ENCODE peak calls at places on chromosomes 4 and X, in nine cellular contexts. One of them, this sample, is unnamed.
A peak's percentile ranks its signal among the peaks of the same experiment; 100 is the strongest.

GRCh38 chr4:114694770-114695169 is 96.2 kb downstream of the UGT8 start:
- DNase-seq in heart left ventricle: no peak
- DNase-seq in gastrocnemius medialis: no peak
- DNase-seq in Peyer's patch: no peak
- DNase-seq in K562: peak; percentile 37
- DNase-seq in HCT116: peak; percentile 28
- DNase-seq in A549: peak; percentile 25
- DNase-seq in tibial nerve: no peak
- DNase-seq in lower leg skin: no peak
- DNase-seq in this sample: no peak

GRCh38 chr4:53055716-53056413 is 193.7 kb downstream of the RASL11B start:
- DNase-seq in heart left ventricle: no peak
- DNase-seq in gastrocnemius medialis: no peak
- DNase-seq in Peyer's patch: no peak
- DNase-seq in K562: no peak
- DNase-seq in HCT116: no peak
- DNase-seq in A549: no peak
- DNase-seq in tibial nerve: no peak
- DNase-seq in lower leg skin: no peak
- DNase-seq in this sample: no peak

GRCh38 chr4:108651068-108651794 is 832 bp downstream of the OSTC start:
- DNase-seq in heart left ventricle: no peak
- DNase-seq in gastrocnemius medialis: no peak
- DNase-seq in Peyer's patch: no peak
- DNase-seq in K562: peak; percentile 48
- DNase-seq in HCT116: no peak
- DNase-seq in A549: peak; percentile 7
- DNase-seq in tibial nerve: no peak
- DNase-seq in lower leg skin: no peak
- DNase-seq in this sample: no peak

GRCh38 chrX:136039968-136040367 is 54.7 kb downstream of the SLC9A6 start:
- DNase-seq in heart left ventricle: no peak
- DNase-seq in gastrocnemius medialis: no peak
- DNase-seq in Peyer's patch: no peak
- DNase-seq in K562: no peak
- DNase-seq in HCT116: no peak
- DNase-seq in A549: no peak
- DNase-seq in tibial nerve: no peak
- DNase-seq in lower leg skin: no peak
- DNase-seq in this sample: no peak

GRCh38 chr4:88162636-88163035 is 4.2 kb upstream of the ABCG2 start:
- DNase-seq in heart left ventricle: no peak
- DNase-seq in gastrocnemius medialis: no peak
- DNase-seq in Peyer's patch: no peak
- DNase-seq in K562: no peak
- DNase-seq in HCT116: no peak
- DNase-seq in A549: no peak
- DNase-seq in tibial nerve: no peak
- DNase-seq in lower leg skin: no peak
- DNase-seq in this sample: no peak

GRCh38 chr4:118753096-118753495 is 67.9 kb downstream of the METTL14 start:
- DNase-seq in heart left ventricle: no peak
- DNase-seq in gastrocnemius medialis: no peak
- DNase-seq in Peyer's patch: no peak
- DNase-seq in K562: no peak
- DNase-seq in HCT116: no peak
- DNase-seq in A549: no peak
- DNase-seq in tibial nerve: no peak
- DNase-seq in lower leg skin: no peak
- DNase-seq in this sample: no peak

GRCh38 chr4:116400480-116400879 is 684.9 kb downstream of the TRAM1L1 start:
- DNase-seq in heart left ventricle: no peak
- DNase-seq in gastrocnemius medialis: no peak
- DNase-seq in Peyer's patch: no peak
- DNase-seq in K562: peak; percentile 47
- DNase-seq in HCT116: peak; percentile 15
- DNase-seq in A549: no peak
- DNase-seq in tibial nerve: no peak
- DNase-seq in lower leg skin: no peak
- DNase-seq in this sample: no peak

GRCh38 chr4:64883087-64883926 is 474.1 kb upstream of the TECRL start:
- DNase-seq in heart left ventricle: no peak
- DNase-seq in gastrocnemius medialis: no peak
- DNase-seq in Peyer's patch: no peak
- DNase-seq in K562: no peak
- DNase-seq in HCT116: no peak
- DNase-seq in A549: no peak
- DNase-seq in tibial nerve: no peak
- DNase-seq in lower leg skin: no peak
- DNase-seq in this sample: no peak

GRCh38 chr4:149997881-149998421 is 80.3 kb upstream of the DCLK2 start:
- DNase-seq in heart left ventricle: no peak
- DNase-seq in gastrocnemius medialis: no peak
- DNase-seq in Peyer's patch: no peak
- DNase-seq in K562: peak; percentile 13
- DNase-seq in HCT116: peak; percentile 18
- DNase-seq in A549: peak; percentile 71
- DNase-seq in tibial nerve: no peak
- DNase-seq in lower leg skin: no peak
- DNase-seq in this sample: no peak

GRCh38 chr4:3041192-3042142 is 32.9 kb downstream of the HTT-AS start:
- DNase-seq in heart left ventricle: peak; percentile 81
- DNase-seq in gastrocnemius medialis: peak; percentile 90
- DNase-seq in Peyer's patch: peak; percentile 55
- DNase-seq in K562: no peak
- DNase-seq in HCT116: no peak
- DNase-seq in A549: no peak
- DNase-seq in tibial nerve: peak; percentile 33
- DNase-seq in lower leg skin: peak; percentile 93
- DNase-seq in this sample: peak; percentile 77

GRCh38 chr4:98510757-98511517 is 147.5 kb downstream of the TSPAN5 start:
- DNase-seq in heart left ventricle: no peak
- DNase-seq in gastrocnemius medialis: no peak
- DNase-seq in Peyer's patch: no peak
- DNase-seq in K562: no peak
- DNase-seq in HCT116: no peak
- DNase-seq in A549: no peak
- DNase-seq in tibial nerve: no peak
- DNase-seq in lower leg skin: no peak
- DNase-seq in this sample: no peak

GRCh38 chr4:102562995-102563394 is 61.8 kb downstream of the NFKB1 start:
- DNase-seq in heart left ventricle: no peak
- DNase-seq in gastrocnemius medialis: no peak
- DNase-seq in Peyer's patch: no peak
- DNase-seq in K562: no peak
- DNase-seq in HCT116: no peak
- DNase-seq in A549: no peak
- DNase-seq in tibial nerve: no peak
- DNase-seq in lower leg skin: no peak
- DNase-seq in this sample: no peak

GRCh38 chrX:130869239-130869638 is 33.8 kb downstream of the ENOX2 start:
- DNase-seq in heart left ventricle: no peak
- DNase-seq in gastrocnemius medialis: no peak
- DNase-seq in Peyer's patch: no peak
- DNase-seq in K562: no peak
- DNase-seq in HCT116: no peak
- DNase-seq in A549: no peak
- DNase-seq in tibial nerve: no peak
- DNase-seq in lower leg skin: no peak
- DNase-seq in this sample: no peak

GRCh38 chr4:108398326-108398725 is 222.1 kb upstream of the RPL34 start:
- DNase-seq in heart left ventricle: no peak
- DNase-seq in gastrocnemius medialis: no peak
- DNase-seq in Peyer's patch: no peak
- DNase-seq in K562: no peak
- DNase-seq in HCT116: no peak
- DNase-seq in A549: no peak
- DNase-seq in tibial nerve: no peak
- DNase-seq in lower leg skin: no peak
- DNase-seq in this sample: no peak

GRCh38 chr4:102328045-102328444 is 17.2 kb downstream of the SLC39A8 start:
- DNase-seq in heart left ventricle: no peak
- DNase-seq in gastrocnemius medialis: no peak
- DNase-seq in Peyer's patch: no peak
- DNase-seq in K562: no peak
- DNase-seq in HCT116: no peak
- DNase-seq in A549: no peak
- DNase-seq in tibial nerve: no peak
- DNase-seq in lower leg skin: no peak
- DNase-seq in this sample: no peak

GRCh38 chr4:140237616-140238352 is 83.8 kb upstream of the MAML3 start:
- DNase-seq in heart left ventricle: peak; percentile 89
- DNase-seq in gastrocnemius medialis: peak; percentile 70
- DNase-seq in Peyer's patch: no peak
- DNase-seq in K562: no peak
- DNase-seq in HCT116: no peak
- DNase-seq in A549: no peak
- DNase-seq in tibial nerve: peak; percentile 70
- DNase-seq in lower leg skin: peak; percentile 94
- DNase-seq in this sample: peak; percentile 68

GRCh38 chrX:20141281-20142220 is at the start of gene EIF1AX:
- DNase-seq in heart left ventricle: peak; percentile 99
- DNase-seq in gastrocnemius medialis: peak; percentile 97
- DNase-seq in Peyer's patch: peak; percentile 98
- DNase-seq in K562: peak; percentile 97
- DNase-seq in HCT116: peak; percentile 92
- DNase-seq in A549: peak; percentile 98
- DNase-seq in tibial nerve: peak; percentile 93
- DNase-seq in lower leg skin: peak; percentile 100
- DNase-seq in this sample: peak; percentile 100
- TF ChIP-seq POLR2A in heart left ventricle: peak; percentile 96
- TF ChIP-seq POLR2A in gastrocnemius medialis: peak; percentile 97
- TF ChIP-seq POLR2A in Peyer's patch: peak; percentile 80
- TF ChIP-seq POLR2A in K562: peak; percentile 90
- TF ChIP-seq POLR2A in HCT116: no peak
- TF ChIP-seq POLR2A in A549: peak; percentile 47
- TF ChIP-seq POLR2A in tibial nerve: peak; percentile 84
- TF ChIP-seq POLR2A in lower leg skin: peak; percentile 81
- TF ChIP-seq POLR2A in this sample: peak; percentile 94

GRCh38 chr4:74446193-74446868 is 1.4 kb downstream of the AREG start:
- DNase-seq in heart left ventricle: no peak
- DNase-seq in gastrocnemius medialis: no peak
- DNase-seq in Peyer's patch: no peak
- DNase-seq in K562: no peak
- DNase-seq in HCT116: no peak
- DNase-seq in A549: no peak
- DNase-seq in tibial nerve: no peak
- DNase-seq in lower leg skin: no peak
- DNase-seq in this sample: no peak
- H3K4me3 ChIP-seq in heart left ventricle: no peak overlapping the region
- H3K4me3 ChIP-seq in gastrocnemius medialis: no peak overlapping the region
- H3K4me3 ChIP-seq in Peyer's patch: no peak overlapping the region
- H3K4me3 ChIP-seq in K562: peak overlapping the region; percentile 11
- H3K4me3 ChIP-seq in HCT116: peak overlapping the region; percentile 79
- H3K4me3 ChIP-seq in A549: peak overlapping the region; percentile 86
- H3K4me3 ChIP-seq in tibial nerve: no peak overlapping the region
- H3K4me3 ChIP-seq in lower leg skin: no peak overlapping the region
- H3K4me3 ChIP-seq in this sample: no peak overlapping the region

GRCh38 chr4:40829586-40829985 is 79.8 kb downstream of the NSUN7 start:
- DNase-seq in heart left ventricle: no peak
- DNase-seq in gastrocnemius medialis: no peak
- DNase-seq in Peyer's patch: no peak
- DNase-seq in K562: no peak
- DNase-seq in HCT116: no peak
- DNase-seq in A549: no peak
- DNase-seq in tibial nerve: no peak
- DNase-seq in lower leg skin: peak; percentile 69
- DNase-seq in this sample: no peak

GRCh38 chr4:40828661-40829060 is 78.9 kb downstream of the NSUN7 start:
- DNase-seq in heart left ventricle: no peak
- DNase-seq in gastrocnemius medialis: no peak
- DNase-seq in Peyer's patch: no peak
- DNase-seq in K562: no peak
- DNase-seq in HCT116: no peak
- DNase-seq in A549: no peak
- DNase-seq in tibial nerve: no peak
- DNase-seq in lower leg skin: peak; percentile 58
- DNase-seq in this sample: no peak

GRCh38 chr4:40826821-40827220 is 77.1 kb downstream of the NSUN7 start:
- DNase-seq in heart left ventricle: no peak
- DNase-seq in gastrocnemius medialis: no peak
- DNase-seq in Peyer's patch: no peak
- DNase-seq in K562: no peak
- DNase-seq in HCT116: no peak
- DNase-seq in A549: no peak
- DNase-seq in tibial nerve: no peak
- DNase-seq in lower leg skin: no peak
- DNase-seq in this sample: no peak

GRCh38 chr4:40825014-40825838 is 75.5 kb downstream of the NSUN7 start:
- DNase-seq in heart left ventricle: no peak
- DNase-seq in gastrocnemius medialis: no peak
- DNase-seq in Peyer's patch: no peak
- DNase-seq in K562: no peak
- DNase-seq in HCT116: no peak
- DNase-seq in A549: no peak
- DNase-seq in tibial nerve: no peak
- DNase-seq in lower leg skin: peak; percentile 68
- DNase-seq in this sample: no peak

DNA sequence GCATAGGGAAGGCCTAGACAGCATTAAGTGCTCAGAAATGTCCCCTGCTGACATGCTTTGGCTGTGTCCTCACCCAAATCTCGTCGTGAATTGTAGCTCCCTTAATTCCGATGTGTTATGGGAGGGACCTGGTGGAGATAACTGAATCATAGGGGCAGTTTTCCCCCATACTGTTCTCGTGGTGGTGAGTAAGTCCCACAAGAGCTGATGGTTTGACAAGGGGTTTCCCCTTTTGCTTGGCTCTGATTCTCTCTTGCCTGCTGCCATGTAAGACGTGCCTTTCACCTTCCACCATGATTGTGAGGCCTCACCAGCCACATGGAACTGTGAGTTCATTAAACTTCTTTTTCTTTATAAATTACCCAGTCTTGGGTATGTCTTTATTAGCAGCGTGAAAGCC is 78.0 kb downstream of the NSUN7 start:
- DNase-seq in heart left ventricle: no peak
- DNase-seq in gastrocnemius medialis: no peak
- DNase-seq in Peyer's patch: no peak
- DNase-seq in K562: no peak
- DNase-seq in HCT116: no peak
- DNase-seq in A549: no peak
- DNase-seq in tibial nerve: no peak
- DNase-seq in lower leg skin: no peak
- DNase-seq in this sample: no peak
- TF ChIP-seq POLR2A in heart left ventricle: no peak
- TF ChIP-seq POLR2A in gastrocnemius medialis: no peak
- TF ChIP-seq POLR2A in Peyer's patch: no peak
- TF ChIP-seq POLR2A in K562: no peak
- TF ChIP-seq POLR2A in HCT116: no peak
- TF ChIP-seq POLR2A in A549: no peak
- TF ChIP-seq POLR2A in tibial nerve: no peak
- TF ChIP-seq POLR2A in lower leg skin: no peak
- TF ChIP-seq POLR2A in this sample: no peak

DNA sequence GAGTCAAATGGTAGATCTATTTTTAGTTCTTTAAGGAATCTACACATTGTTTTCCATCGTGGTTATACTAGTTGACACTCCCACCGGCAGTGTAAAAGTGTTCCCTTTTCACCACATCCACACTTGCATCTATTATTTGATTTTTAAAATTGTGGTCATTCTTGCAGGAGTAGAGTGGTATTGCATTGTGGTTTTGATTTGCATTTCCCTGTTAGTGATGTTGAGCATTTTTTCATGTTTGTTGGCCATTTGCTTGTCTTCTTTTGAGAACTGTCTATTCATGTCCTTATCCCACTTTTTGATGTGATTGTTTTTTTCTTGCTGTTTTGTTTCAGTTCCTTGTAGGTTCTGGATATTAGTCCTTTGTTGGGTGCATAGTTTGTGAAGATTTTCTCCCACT is 70.0 kb downstream of the TAB3 start:
- DNase-seq in heart left ventricle: no peak
- DNase-seq in gastrocnemius medialis: no peak
- DNase-seq in Peyer's patch: no peak
- DNase-seq in K562: no peak
- DNase-seq in HCT116: no peak
- DNase-seq in A549: no peak
- DNase-seq in tibial nerve: no peak
- DNase-seq in lower leg skin: no peak
- DNase-seq in this sample: no peak
- H3K4me3 ChIP-seq in heart left ventricle: no peak overlapping the region
- H3K4me3 ChIP-seq in gastrocnemius medialis: no peak overlapping the region
- H3K4me3 ChIP-seq in Peyer's patch: no peak overlapping the region
- H3K4me3 ChIP-seq in K562: no peak overlapping the region
- H3K4me3 ChIP-seq in HCT116: no peak overlapping the region
- H3K4me3 ChIP-seq in A549: no peak overlapping the region
- H3K4me3 ChIP-seq in tibial nerve: no peak overlapping the region
- H3K4me3 ChIP-seq in lower leg skin: no peak overlapping the region
- H3K4me3 ChIP-seq in this sample: no peak overlapping the region

This sample was measured in right lobe of liver.